ENCODE peak calls at places on chromosomes 6 and 20, in four cellular contexts. One of them, this sample, is unnamed.

GRCh38 chr6:40022867-40023266 is 88.6 kb upstream of the MOCS1 start:
- DNase-seq in Peyer's patch: no peak
- DNase-seq in upper lobe of left lung: no peak
- DNase-seq in heart right ventricle: no peak
- DNase-seq in this sample: no peak

GRCh38 chr6:11354019-11354418 is 121.6 kb upstream of the NEDD9 start:
- DNase-seq in Peyer's patch: no peak
- DNase-seq in heart right ventricle: peak; percentile 31
- DNase-seq in upper lobe of left lung: no peak
- DNase-seq in this sample: peak; percentile 55

GRCh38 chr6:39865011-39865888 is 69.0 kb downstream of the MOCS1 start:
- DNase-seq in Peyer's patch: peak; percentile 25
- DNase-seq in heart right ventricle: peak; percentile 67
- DNase-seq in upper lobe of left lung: no peak
- DNase-seq in this sample: no peak

GRCh38 chr6:125210667-125211066 is 57.1 kb downstream of the TPD52L1 start:
- DNase-seq in Peyer's patch: no peak
- DNase-seq in heart right ventricle: no peak
- DNase-seq in upper lobe of left lung: no peak
- DNase-seq in this sample: no peak

GRCh38 chr6:44000164-44000842 is 126.9 kb downstream of the MRPL14 start:
- DNase-seq in heart right ventricle: no peak
- DNase-seq in upper lobe of left lung: peak; percentile 90
- DNase-seq in Peyer's patch: no peak
- DNase-seq in this sample: no peak

GRCh38 chr6:164379786-164380185 is 929.6 kb downstream of the C6orf118 start:
- DNase-seq in Peyer's patch: no peak
- DNase-seq in upper lobe of left lung: no peak
- DNase-seq in heart right ventricle: no peak
- DNase-seq in this sample: no peak

GRCh38 chr6:8269094-8269493 is 166.3 kb downstream of the SLC35B3 start:
- DNase-seq in upper lobe of left lung: no peak
- DNase-seq in heart right ventricle: no peak
- DNase-seq in Peyer's patch: no peak
- DNase-seq in this sample: no peak

GRCh38 chr6:31114970-31115849 is 610 bp downstream of the PSORS1C1 start:
- DNase-seq in upper lobe of left lung: no peak
- DNase-seq in Peyer's patch: no peak
- DNase-seq in heart right ventricle: no peak
- DNase-seq in this sample: no peak

GRCh38 chr6:11426571-11426970 is 111.0 kb upstream of the TMEM170B start:
- DNase-seq in upper lobe of left lung: no peak
- DNase-seq in Peyer's patch: no peak
- DNase-seq in heart right ventricle: no peak
- DNase-seq in this sample: no peak

GRCh38 chr6:170033666-170034065 is 257.2 kb downstream of the DLL1 start:
- DNase-seq in upper lobe of left lung: no peak
- DNase-seq in Peyer's patch: no peak
- DNase-seq in heart right ventricle: no peak
- DNase-seq in this sample: no peak

GRCh38 chr20:61252601-61253263 is 671 bp downstream of the CDH4 start:
- DNase-seq in Peyer's patch: no peak
- DNase-seq in heart right ventricle: no peak
- DNase-seq in upper lobe of left lung: peak; percentile 78
- DNase-seq in this sample: no peak

GRCh38 chr20:50287512-50287911 is 96.9 kb downstream of the CEBPB start:
- DNase-seq in heart right ventricle: no peak
- DNase-seq in upper lobe of left lung: no peak
- DNase-seq in Peyer's patch: no peak
- DNase-seq in this sample: no peak
- H3K4me1 ChIP-seq in heart right ventricle: peaks cover 35% of the 10 kb centered on the region
- H3K4me1 ChIP-seq in upper lobe of left lung: peaks cover 47% of the 10 kb centered on the region
- H3K4me1 ChIP-seq in Peyer's patch: peaks cover 3% of the 10 kb centered on the region
- H3K4me1 ChIP-seq in this sample: peaks cover 35% of the 10 kb centered on the region

GRCh38 chr6:166486536-166486880 is 100.0 kb downstream of the RAMACL start:
- DNase-seq in heart right ventricle: no peak
- DNase-seq in Peyer's patch: no peak
- DNase-seq in upper lobe of left lung: no peak
- DNase-seq in this sample: no peak

GRCh38 chr6:166487148-166487547 is 99.3 kb downstream of the RAMACL start:
- DNase-seq in Peyer's patch: no peak
- DNase-seq in upper lobe of left lung: no peak
- DNase-seq in heart right ventricle: no peak
- DNase-seq in this sample: no peak

GRCh38 chr6:166483556-166484250 is 101.0 kb upstream of the MPC1 start:
- DNase-seq in upper lobe of left lung: no peak
- DNase-seq in heart right ventricle: no peak
- DNase-seq in Peyer's patch: no peak
- DNase-seq in this sample: no peak

GRCh38 chr6:166484863-166485262 is 101.6 kb downstream of the RAMACL start:
- DNase-seq in heart right ventricle: no peak
- DNase-seq in upper lobe of left lung: no peak
- DNase-seq in Peyer's patch: no peak
- DNase-seq in this sample: no peak

DNA sequence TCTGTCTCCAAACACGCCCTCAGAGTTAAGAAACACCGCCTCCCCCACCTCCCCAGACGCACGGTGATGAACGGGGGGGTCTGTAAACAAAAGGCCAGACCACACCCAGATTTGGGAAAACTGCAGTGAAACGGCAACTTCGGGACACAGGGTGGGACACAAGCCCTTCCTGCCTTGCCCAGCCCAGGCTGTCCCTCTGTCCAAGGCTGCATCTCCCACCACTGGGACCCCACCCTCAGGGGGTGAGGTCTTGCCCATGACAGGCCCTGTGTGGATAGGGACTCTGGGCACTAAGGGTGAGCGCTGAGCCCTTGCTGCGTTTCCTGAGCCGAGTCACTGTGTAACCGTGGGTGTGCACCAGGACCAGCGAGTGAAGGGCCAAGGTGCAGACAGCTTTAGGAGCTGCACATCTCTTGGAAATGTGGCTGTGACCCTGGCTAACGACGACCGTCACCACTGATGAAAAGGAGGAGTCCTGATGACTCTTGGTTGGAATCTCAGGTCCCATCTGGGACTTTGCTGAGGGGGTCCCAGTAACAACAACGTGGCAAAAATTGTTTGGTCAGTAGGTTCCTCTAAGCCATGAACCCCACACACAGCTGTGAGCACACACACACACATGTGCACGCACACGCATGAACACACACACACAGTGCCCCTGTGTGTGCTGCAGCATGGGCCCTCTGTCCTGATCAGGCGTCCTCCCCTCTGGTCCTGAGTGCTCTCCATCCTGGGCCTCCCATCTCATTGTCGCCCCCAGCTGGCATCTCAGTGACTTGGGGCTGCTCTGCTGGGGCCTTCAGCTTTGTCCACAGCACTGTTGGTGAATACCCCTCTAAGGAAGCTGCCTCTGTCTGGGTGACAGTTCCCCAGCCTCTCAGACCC is 100.6 kb downstream of the RAMACL start:
- DNase-seq in Peyer's patch: no peak
- DNase-seq in upper lobe of left lung: no peak
- DNase-seq in heart right ventricle: no peak
- DNase-seq in this sample: no peak
- H3K9me3 ChIP-seq in Peyer's patch: no peaks in the 10 kb centered on the region
- H3K9me3 ChIP-seq in upper lobe of left lung: no peaks in the 10 kb centered on the region
- H3K9me3 ChIP-seq in heart right ventricle: no peaks in the 10 kb centered on the region
- H3K9me3 ChIP-seq in this sample: no peaks in the 10 kb centered on the region

GRCh38 chr6:167424060-167424673 is 99.3 kb downstream of the TTLL2 start:
- DNase-seq in heart right ventricle: no peak
- DNase-seq in Peyer's patch: no peak
- DNase-seq in upper lobe of left lung: peak; percentile 54
- DNase-seq in this sample: no peak

GRCh38 chr6:167422934-167423333 is 98.0 kb downstream of the TTLL2 start:
- DNase-seq in Peyer's patch: no peak
- DNase-seq in upper lobe of left lung: no peak
- DNase-seq in heart right ventricle: no peak
- DNase-seq in this sample: no peak

GRCh38 chr6:167420858-167421766 is 96.2 kb downstream of the TTLL2 start:
- DNase-seq in heart right ventricle: no peak
- DNase-seq in upper lobe of left lung: peak; percentile 81
- DNase-seq in Peyer's patch: no peak
- DNase-seq in this sample: no peak

GRCh38 chr6:167416676-167417430 is 92.0 kb downstream of the TTLL2 start:
- DNase-seq in heart right ventricle: no peak
- DNase-seq in Peyer's patch: no peak
- DNase-seq in upper lobe of left lung: no peak
- DNase-seq in this sample: no peak

GRCh38 chr6:167420177-167420576 is 95.3 kb downstream of the TTLL2 start:
- DNase-seq in upper lobe of left lung: no peak
- DNase-seq in heart right ventricle: no peak
- DNase-seq in Peyer's patch: no peak
- DNase-seq in this sample: no peak
- H3K4me1 ChIP-seq in upper lobe of left lung: no peaks in the 10 kb centered on the region
- H3K4me1 ChIP-seq in heart right ventricle: no peaks in the 10 kb centered on the region
- H3K4me1 ChIP-seq in Peyer's patch: no peaks in the 10 kb centered on the region
- H3K4me1 ChIP-seq in this sample: no peaks in the 10 kb centered on the region

GRCh38 chr6:345747-346388 is 45.7 kb upstream of the IRF4 start:
- DNase-seq in Peyer's patch: no peak
- DNase-seq in upper lobe of left lung: no peak
- DNase-seq in heart right ventricle: no peak
- DNase-seq in this sample: no peak

GRCh38 chr6:347232-347631 is 44.3 kb upstream of the IRF4 start:
- DNase-seq in upper lobe of left lung: no peak
- DNase-seq in Peyer's patch: peak; percentile 85
- DNase-seq in heart right ventricle: no peak
- DNase-seq in this sample: no peak

GRCh38 chr6:344816-345340 is 46.7 kb upstream of the IRF4 start:
- DNase-seq in heart right ventricle: no peak
- DNase-seq in Peyer's patch: no peak
- DNase-seq in upper lobe of left lung: peak; percentile 42
- DNase-seq in this sample: no peak

GRCh38 chr6:347951-348859 is 43.3 kb upstream of the IRF4 start:
- DNase-seq in Peyer's patch: no peak
- DNase-seq in upper lobe of left lung: peak; percentile 78
- DNase-seq in heart right ventricle: peak; percentile 7
- DNase-seq in this sample: no peak

GRCh38 chr6:346389-347030 is 45.0 kb upstream of the IRF4 start:
- DNase-seq in upper lobe of left lung: no peak
- DNase-seq in Peyer's patch: no peak
- DNase-seq in heart right ventricle: no peak
- DNase-seq in this sample: no peak
- H3K9me3 ChIP-seq in upper lobe of left lung: no peaks in the 10 kb centered on the region
- H3K9me3 ChIP-seq in Peyer's patch: no peaks in the 10 kb centered on the region
- H3K9me3 ChIP-seq in heart right ventricle: no peaks in the 10 kb centered on the region
- H3K9me3 ChIP-seq in this sample: no peaks in the 10 kb centered on the region

GRCh38 chr20:46937827-46938226 is 43.2 kb downstream of the EYA2 start:
- DNase-seq in heart right ventricle: no peak
- DNase-seq in upper lobe of left lung: no peak
- DNase-seq in Peyer's patch: no peak
- DNase-seq in this sample: no peak
- H3K4me1 ChIP-seq in heart right ventricle: no peaks in the 10 kb centered on the region
- H3K4me1 ChIP-seq in upper lobe of left lung: no peaks in the 10 kb centered on the region
- H3K4me1 ChIP-seq in Peyer's patch: no peaks in the 10 kb centered on the region
- H3K4me1 ChIP-seq in this sample: no peaks in the 10 kb centered on the region